ENCODE peak calls at places on chromosomes 4 and X, in eight cellular contexts. A is GM23248, H is PC-3, M is H9, U is MM.1S, S is HCT116, O is fibroblast of lung, V is astrocyte. F is an unnamed sample.

GRCh38 chr4:13344216-13344615 is 139.9 kb downstream of the RAB28 start:
- DNase-seq in A (no peak), H (peak; percentile 11), M (no peak), U (no peak), S (no peak), O (no peak), V (no peak), F (peak; percentile 43)

GRCh38 chr4:186161138-186161537 is 30.2 kb upstream of the CYP4V2 start:
- DNase-seq in A (no peak), H (no peak), M (no peak), U (peak; percentile 95), S (no peak), O (no peak), V (no peak), F (peak; percentile 67)

GRCh38 chr4:54593795-54594194 is 64.0 kb upstream of the KIT start:
- DNase-seq in A (no peak), H (no peak), M (no peak), U (no peak), S (no peak), O (no peak), V (no peak), F (no peak)

GRCh38 chr4:110955748-110956147 is 332.9 kb upstream of the PITX2 start:
- DNase-seq in A (no peak), H (no peak), M (no peak), U (no peak), S (no peak), O (no peak), V (no peak), F (no peak)

GRCh38 chr4:55543858-55544257 is 2.9 kb downstream of the CLOCK start:
- DNase-seq in A (peak; percentile 58), H (peak; percentile 74), M (no peak), U (no peak), S (peak; percentile 13), O (peak; percentile 29), V (no peak), F (no peak)

GRCh38 chrX:40805404-40805803 is 70.1 kb upstream of the MED14 start:
- DNase-seq in A (no peak), H (no peak), M (no peak), U (no peak), S (no peak), O (no peak), V (no peak), F (no peak)

GRCh38 chrX:20829665-20830481 is 544.3 kb upstream of the CNKSR2 start:
- DNase-seq in A (peak; percentile 25), H (peak; percentile 88), M (no peak), U (no peak), S (no peak), O (peak; percentile 50), V (peak; percentile 40), F (no peak)

GRCh38 chr4:145414224-145414623 is 67.4 kb upstream of the SMAD1 start:
- DNase-seq in A (no peak), H (no peak), M (no peak), U (no peak), S (no peak), O (no peak), V (no peak), F (no peak)

GRCh38 chr4:153603835-153604234 is 80.2 kb upstream of the TLR2 start:
- DNase-seq in A (no peak), H (no peak), M (no peak), U (no peak), S (no peak), O (no peak), V (no peak), F (no peak)

GRCh38 chr4:142155347-142155746 is 519.0 kb downstream of the IL15 start:
- DNase-seq in A (no peak), H (no peak), M (no peak), U (no peak), S (no peak), O (peak; percentile 25), V (peak; percentile 4), F (no peak)

GRCh38 chr4:142161093-142161492 is 524.7 kb downstream of the IL15 start:
- DNase-seq in A (no peak), H (no peak), M (no peak), U (no peak), S (no peak), O (no peak), V (no peak), F (no peak)

GRCh38 chr4:142160509-142160908 is 524.1 kb downstream of the IL15 start:
- DNase-seq in A (no peak), H (no peak), M (no peak), U (no peak), S (no peak), O (peak; percentile 64), V (peak; percentile 53), F (no peak)

GRCh38 chr4:142156246-142156645 is 519.9 kb downstream of the IL15 start:
- DNase-seq in A (no peak), H (no peak), M (no peak), U (no peak), S (no peak), O (no peak), V (no peak), F (no peak)

GRCh38 chr4:142158980-142159379 is 522.6 kb downstream of the IL15 start:
- DNase-seq in A (no peak), H (no peak), M (no peak), U (no peak), S (no peak), O (no peak), V (no peak), F (no peak)
- H3K27me3 ChIP-seq in A (no peaks in the 10 kb centered on the region), H (no peaks in the 10 kb centered on the region), M (no peaks in the 10 kb centered on the region), U (no peaks in the 10 kb centered on the region), S (no peaks in the 10 kb centered on the region), O (no peaks in the 10 kb centered on the region), V (no peaks in the 10 kb centered on the region), F (no peaks in the 10 kb centered on the region)

DNA sequence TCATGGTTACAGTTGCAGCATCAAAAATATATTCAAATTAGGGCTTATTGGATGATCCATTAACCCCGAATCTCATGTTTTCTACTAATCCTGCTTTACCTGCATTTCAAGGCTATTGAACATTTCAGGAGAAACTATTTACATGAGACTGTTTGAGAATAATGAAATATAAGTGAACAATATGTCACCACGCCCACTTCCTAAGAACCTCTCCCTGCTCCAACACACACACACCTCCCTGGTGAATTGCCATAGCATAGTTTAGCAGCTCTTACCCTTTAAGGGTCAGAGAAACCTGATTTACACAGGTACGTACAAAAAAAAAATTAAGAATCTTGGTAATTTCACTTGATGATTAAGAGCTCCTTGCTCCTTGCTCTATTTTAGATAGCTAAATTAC is 113.4 kb downstream of the ANXA5 start:
- DNase-seq in A (no peak), H (no peak), M (no peak), U (no peak), S (no peak), O (no peak), V (no peak), F (no peak)
- H2AFZ ChIP-seq in A (no peak overlapping the region), H (no peak overlapping the region), M (no peak overlapping the region), U (no peak overlapping the region), S (no peak overlapping the region), O (no peak overlapping the region), V (no peak overlapping the region), F (no peak overlapping the region)

GRCh38 chrX:68945081-68945602 is 116.3 kb downstream of the EFNB1 start:
- DNase-seq in A (no peak), H (no peak), M (no peak), U (no peak), S (no peak), O (no peak), V (no peak), F (no peak)
- H3K27me3 ChIP-seq in A (no peaks in the 10 kb centered on the region), H (no peaks in the 10 kb centered on the region), M (no peaks in the 10 kb centered on the region), U (no peaks in the 10 kb centered on the region), S (no peaks in the 10 kb centered on the region), O (peaks cover 4% of the 10 kb centered on the region), V (no peaks in the 10 kb centered on the region), F (no peaks in the 10 kb centered on the region)

DNA sequence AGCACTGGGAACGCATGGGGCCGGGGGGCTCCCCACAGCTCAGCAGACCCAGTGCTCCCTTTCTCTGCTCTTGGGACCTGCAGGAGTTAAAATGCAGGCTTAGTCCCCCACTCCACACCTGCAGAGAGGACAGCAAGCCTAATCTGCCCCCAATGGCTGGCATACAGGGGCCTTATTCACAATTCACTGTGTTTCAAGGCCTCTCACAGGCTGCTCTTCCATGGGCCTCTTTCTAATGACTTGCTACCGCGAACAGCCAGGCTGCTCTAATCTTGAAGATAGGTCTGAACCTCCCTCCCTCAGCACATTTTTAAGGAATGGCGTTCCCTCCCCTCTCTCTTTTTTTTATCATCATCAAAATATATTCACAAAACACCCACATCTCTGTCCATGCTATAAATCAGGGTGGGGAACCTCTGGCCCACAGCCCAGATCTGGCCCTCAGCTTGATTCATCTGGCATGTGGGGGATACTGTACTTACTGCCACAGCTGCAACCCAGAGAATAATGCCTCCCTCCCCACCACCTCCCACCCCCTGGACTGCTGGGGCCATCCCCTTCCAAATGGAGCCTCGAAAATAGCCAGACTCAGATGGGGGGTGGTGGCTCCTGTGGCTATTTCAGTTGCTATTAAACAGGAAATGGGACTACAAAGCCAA is 76.2 kb upstream of the PLAC1 start:
- DNase-seq in A (no peak), H (no peak), M (no peak), U (no peak), S (no peak), O (peak; percentile 87), V (peak; percentile 80), F (no peak)
- H2AFZ ChIP-seq in A (no peak overlapping the region), H (no peak overlapping the region), M (no peak overlapping the region), U (no peak overlapping the region), S (no peak overlapping the region), O (no peak overlapping the region), V (no peak overlapping the region), F (no peak overlapping the region)

DNA sequence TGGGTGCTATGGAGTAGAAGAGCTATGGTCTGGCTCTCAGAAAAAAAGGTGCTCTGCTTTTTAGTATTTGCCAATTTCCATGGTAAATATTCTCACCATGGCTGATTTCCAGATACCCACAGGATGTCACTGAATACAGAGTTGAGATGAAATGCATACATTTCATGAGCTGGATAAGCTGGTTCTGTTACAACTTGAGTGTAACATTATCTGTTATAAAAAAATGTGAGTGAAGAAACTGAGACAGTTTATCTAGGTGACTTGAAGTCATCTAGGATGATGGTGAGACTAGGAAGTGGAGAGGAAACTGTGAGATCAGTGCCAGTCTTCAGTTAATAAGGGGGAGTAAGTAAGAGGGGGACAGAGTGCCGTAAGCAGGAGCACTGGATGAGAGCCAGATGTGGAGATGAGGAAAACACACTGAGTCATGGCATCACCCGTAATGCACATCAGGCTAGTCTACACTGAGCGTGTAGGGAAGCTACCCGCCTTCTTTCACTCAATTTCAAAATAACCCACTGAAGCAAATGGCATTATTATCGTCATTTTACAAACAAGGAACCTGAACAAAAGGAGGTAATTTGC is 5.0 kb downstream of the HPSE start:
- DNase-seq in A (peak; percentile 56), H (peak; percentile 56), M (no peak), U (no peak), S (no peak), O (no peak), V (no peak), F (no peak)
- H3K27me3 ChIP-seq in A (peaks cover 13% of the 10 kb centered on the region), H (no peaks in the 10 kb centered on the region), M (peaks cover 5% of the 10 kb centered on the region), U (no peaks in the 10 kb centered on the region), S (no peaks in the 10 kb centered on the region), O (peaks cover 10% of the 10 kb centered on the region), V (peaks cover 20% of the 10 kb centered on the region), F (no peaks in the 10 kb centered on the region)